ENCODE peak calls at places on chromosomes 3 and 15, in four cellular contexts. E, O, H and K are unnamed samples.
A peak's percentile ranks its signal among the peaks of the same experiment; 100 is the strongest.

GRCh38 chr3:99351097-99351496 is 287.3 kb upstream of the COL8A1 start:
- DNase-seq in H (no peak), O (no peak), E (no peak), K (no peak)

GRCh38 chr3:46429671-46430070 is 22.6 kb downstream of the CCRL2 start:
- DNase-seq in E (no peak), O (no peak), H (no peak), K (no peak)

GRCh38 chr15:38843736-38844590 is 279.3 kb upstream of the RASGRP1 start:
- DNase-seq in E (no peak), H (no peak), O (no peak), K (no peak)

GRCh38 chr3:149195221-149195620 is 26.4 kb downstream of the CP start:
- DNase-seq in E (no peak), O (no peak), H (no peak), K (no peak)

GRCh38 chr3:140439527-140439926 is 238.3 kb upstream of the TRIM42 start:
- DNase-seq in O (no peak), H (no peak), E (no peak), K (no peak)

GRCh38 chr3:71629289-71630252 is 46.0 kb upstream of the FOXP1 start:
- DNase-seq in E (no peak), H (no peak), O (no peak), K (no peak)

GRCh38 chr3:126448141-126448892 is 27.4 kb downstream of the ZXDC start:
- DNase-seq in E (no peak), H (no peak), O (no peak), K (no peak)

GRCh38 chr3:52004158-52004787 is 8.6 kb upstream of the RPL29 start:
- DNase-seq in H (peak; percentile 76), E (no peak), O (peak; percentile 50), K (peak; percentile 48)

GRCh38 chr15:90561344-90562244 is 31.9 kb downstream of the CRTC3 start:
- DNase-seq in E (no peak), O (no peak), H (no peak), K (no peak)

GRCh38 chr3:27591321-27591711 is 107.1 kb upstream of the SLC4A7 start:
- DNase-seq in E (no peak), O (no peak), H (no peak), K (no peak)

GRCh38 chr15:68151277-68151676 is 53.9 kb downstream of the CALML4 start:
- DNase-seq in E (no peak), O (no peak), H (no peak), K (no peak)

GRCh38 chr15:78715439-78715838 is 74.4 kb upstream of the CHRNB4 start:
- DNase-seq in E (no peak), H (no peak), O (no peak), K (no peak)

GRCh38 chr15:68983821-68984517 is 30.5 kb upstream of the NOX5 start:
- DNase-seq in H (no peak), O (no peak), E (peak; percentile 47), K (no peak)

GRCh38 chr3:167032267-167032876 is 347.7 kb downstream of the ZBBX start:
- DNase-seq in H (no peak), O (peak; percentile 57), E (no peak), K (peak; percentile 31)

GRCh38 chr3:189272500-189273119 is 100.8 kb downstream of the TPRG1 start:
- DNase-seq in H (no peak), O (no peak), E (no peak), K (no peak)

GRCh38 chr3:23459915-23460546 is 256.9 kb downstream of the UBE2E2 start:
- DNase-seq in O (no peak), H (no peak), E (no peak), K (no peak)

GRCh38 chr3:47857151-47857550 is 54.2 kb downstream of the DHX30 start:
- DNase-seq in H (no peak), E (no peak), O (no peak), K (no peak)

GRCh38 chr3:158405507-158405906 is 165.5 kb upstream of the MLF1 start:
- DNase-seq in E (no peak), O (no peak), H (no peak), K (no peak)

GRCh38 chr3:45756055-45756454 is 40.3 kb downstream of the SLC6A20 start:
- DNase-seq in E (no peak), O (no peak), H (no peak), K (no peak)

GRCh38 chr3:70000028-70000410 is 486 bp downstream of the SAMMSON start:
- DNase-seq in E (no peak), H (no peak), O (no peak), K (no peak)

GRCh38 chr3:196650740-196651311 is 11.3 kb downstream of the NRROS start:
- DNase-seq in H (no peak), O (peak; percentile 36), E (peak; percentile 45), K (no peak)

GRCh38 chr15:58574612-58575011 is 142.8 kb downstream of the LIPC start:
- DNase-seq in E (no peak), O (peak; percentile 81), H (no peak), K (no peak)

GRCh38 chr3:16142350-16143050 is 32.0 kb upstream of the GALNT15 start:
- DNase-seq in O (no peak), E (no peak), H (no peak), K (no peak)

GRCh38 chr3:177338697-177339219 is 141.5 kb upstream of the TBL1XR1 start:
- DNase-seq in O (peak; percentile 95), H (no peak), E (peak; percentile 46), K (no peak)

GRCh38 chr3:107227091-107227490 is 150.1 kb upstream of the CCDC54 start:
- DNase-seq in O (no peak), E (no peak), H (no peak), K (no peak)

GRCh38 chr15:63310646-63311045 is 33.2 kb downstream of the APH1B start:
- DNase-seq in E (no peak), H (no peak), O (no peak), K (no peak)

GRCh38 chr3:25495726-25496125 is 67.7 kb downstream of the RARB start:
- DNase-seq in E (no peak), O (no peak), H (no peak), K (no peak)

GRCh38 chr3:13023251-13024055 is 49.8 kb downstream of the IQSEC1 start:
- DNase-seq in O (no peak), E (no peak), H (no peak), K (no peak)

GRCh38 chr15:39654308-39654707 is 73.4 kb downstream of the THBS1 start:
- DNase-seq in H (no peak), O (no peak), E (no peak), K (no peak)

DNA sequence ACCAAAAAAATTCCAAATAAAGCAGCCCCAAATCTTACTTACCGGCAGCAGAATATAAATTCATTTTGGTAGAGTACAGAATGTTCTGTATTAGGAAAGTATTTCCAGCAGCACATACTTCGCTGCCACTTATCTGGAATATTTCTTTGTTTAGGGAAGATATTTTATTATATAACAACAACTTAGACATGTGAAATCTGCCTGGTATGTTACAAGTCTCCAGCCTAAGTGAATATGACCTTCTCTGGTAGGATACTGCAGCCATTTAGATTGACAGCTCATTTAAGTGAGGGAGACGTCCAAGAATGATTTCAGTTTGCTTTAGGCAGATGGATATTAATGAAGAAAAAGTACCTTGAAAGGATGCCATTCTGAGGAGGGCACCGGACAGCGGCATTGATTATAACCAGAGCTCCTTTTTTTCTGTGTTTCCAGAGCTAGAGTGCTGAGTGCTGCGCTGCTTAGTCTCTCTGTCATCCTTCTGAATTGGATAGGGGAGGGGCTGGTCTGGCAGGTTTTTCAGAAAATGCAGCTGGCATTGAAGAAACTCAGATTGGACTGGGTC is 60.0 kb downstream of the ARHGEF26 start:
- DNase-seq in O (no peak), H (no peak), E (no peak), K (no peak)
- TF ChIP-seq ELF4 in O (no peak), H (no peak), E (no peak), K (no peak)

GRCh38 chr15:41658689-41659088 is 1.5 kb upstream of the MGA start:
- DNase-seq in E (no peak), H (no peak), O (no peak), K (no peak)

GRCh38 chr15:41653760-41654159 is 6.4 kb upstream of the MGA start:
- DNase-seq in H (no peak), E (no peak), O (no peak), K (no peak)

GRCh38 chr15:41655716-41656115 is 4.5 kb upstream of the MGA start:
- DNase-seq in O (no peak), E (no peak), H (no peak), K (no peak)

GRCh38 chr15:41659190-41659589 is 1.0 kb upstream of the MGA start:
- DNase-seq in E (no peak), O (no peak), H (no peak), K (no peak)

GRCh38 chr15:41656188-41656587 is 4.0 kb upstream of the MGA start:
- DNase-seq in E (no peak), O (no peak), H (no peak), K (no peak)
- TF ChIP-seq ELF4 in E (no peak), O (no peak), H (no peak), K (no peak)

GRCh38 chr3:183917776-183918175 is 33.1 kb upstream of the PARL start:
- DNase-seq in E (no peak), O (no peak), H (no peak), K (no peak)
- TF ChIP-seq ELF4 in E (no peak), O (no peak), H (no peak), K (no peak)

GRCh38 chr15:32784571-32784970 is 66.8 kb downstream of the GREM1 start:
- DNase-seq in O (no peak), E (no peak), H (no peak), K (no peak)
- TF ChIP-seq ELF4 in O (no peak), E (no peak), H (no peak), K (no peak)

GRCh38 chr15:87672309-87672897 is 584.1 kb downstream of the NTRK3 start:
- DNase-seq in O (no peak), E (peak; percentile 30), H (peak; percentile 66), K (peak; percentile 29)
- TF ChIP-seq ELF4 in O (no peak), E (no peak), H (no peak), K (no peak)

GRCh38 chr15:60592386-60593339 is 113.7 kb upstream of the ICE2 start:
- DNase-seq in H (peak; percentile 85), E (peak; percentile 50), O (peak; percentile 74), K (peak; percentile 58)

GRCh38 chr15:60589253-60589652 is 110.3 kb upstream of the ICE2 start:
- DNase-seq in H (no peak), E (no peak), O (no peak), K (no peak)

GRCh38 chr15:60591491-60592385 is 112.8 kb upstream of the ICE2 start:
- DNase-seq in E (no peak), H (peak; percentile 65), O (no peak), K (peak; percentile 21)

GRCh38 chr15:60589728-60590127 is 110.8 kb upstream of the ICE2 start:
- DNase-seq in H (no peak), E (no peak), O (no peak), K (no peak)

DNA sequence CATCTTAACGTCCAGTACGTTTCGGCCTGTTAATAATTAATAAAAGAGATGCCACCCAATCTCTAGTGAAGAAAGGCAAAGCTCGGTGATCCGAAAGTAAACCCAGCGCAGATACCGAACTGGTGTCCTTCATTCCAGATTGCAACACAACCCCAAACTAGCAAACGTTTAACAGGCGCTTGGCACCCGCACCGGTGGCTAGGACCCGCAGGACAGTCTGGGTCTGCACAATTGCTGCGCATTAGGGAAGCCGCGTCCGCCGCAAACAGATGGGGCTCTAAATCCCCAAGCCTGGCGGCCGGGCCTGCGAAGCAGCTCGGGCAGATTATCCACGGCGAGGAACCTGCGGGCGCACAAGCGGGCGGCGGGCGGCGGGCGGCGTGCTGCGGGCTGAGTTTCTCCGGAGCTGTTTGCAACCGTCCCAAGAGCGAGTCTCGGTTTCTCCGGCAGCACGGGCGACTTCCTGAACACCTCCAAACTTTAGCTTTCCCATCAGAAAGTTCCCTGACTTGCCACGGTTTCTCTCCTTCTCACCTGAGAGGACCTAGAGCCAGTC is 112.1 kb upstream of the ICE2 start:
- DNase-seq in H (peak; percentile 71), E (no peak), O (peak; percentile 96), K (peak; percentile 13)
- TF ChIP-seq ELF4 in H (no peak), E (no peak), O (no peak), K (no peak)